ENCODE peak calls at places on chromosomes 11 and 22, in seven cellular contexts. S is mucosa of descending colon, U is cardiac fibroblast, P is upper lobe of right lung, I is A549, E is GM12878, N is GM10248. O is an unnamed sample.

GRCh38 chr22:44195189-44195871 is 14.6 kb downstream of the PARVG start:
- DNase-seq in S (no peak), U (no peak), P (no peak), I (no peak), E (no peak), N (no peak), O (peak)

GRCh38 chr11:15816270-15816871 is 540.0 kb downstream of the SOX6 start:
- DNase-seq in S (no peak), U (peak), P (no peak), I (no peak), E (no peak), N (no peak), O (no peak)

GRCh38 chr22:42294034-42294985 is 23.9 kb upstream of the TCF20 start:
- DNase-seq in S (no peak), U (peak), P (peak), I (peak), E (no peak), N (no peak), O (no peak)

GRCh38 chr22:22226448-22227187 is 18.0 kb upstream of the VPREB1 start:
- DNase-seq in S (no peak), U (no peak), P (no peak), I (no peak), E (no peak), N (no peak), O (no peak)

GRCh38 chr11:66317766-66318575 is 1.1 kb upstream of the CD248 start:
- DNase-seq in S (peak), U (peak), P (peak), I (no peak), E (no peak), N (no peak), O (peak)

GRCh38 chr11:17230867-17231851 is 23.4 kb upstream of the PIK3C2A start:
- DNase-seq in S (no peak), U (no peak), P (no peak), I (no peak), E (peak), N (no peak), O (no peak)

GRCh38 chr22:35467788-35468187 is 67.8 kb downstream of the MCM5 start:
- DNase-seq in S (peak), U (peak), P (peak), I (peak), E (no peak), N (no peak), O (peak)

GRCh38 chr11:64225608-64226506 is at the start of the genes NUDT22 and TRPT1:
- DNase-seq in S (peak), U (peak), P (peak), I (peak), E (no peak), N (peak), O (peak)

GRCh38 chr11:63923319-63923718 is 6.4 kb upstream of the RCOR2 start:
- DNase-seq in S (no peak), U (no peak), P (no peak), I (no peak), E (no peak), N (no peak), O (no peak)

GRCh38 chr22:32106930-32107329 is 52.2 kb downstream of the C22orf42 start:
- DNase-seq in S (no peak), U (peak), P (no peak), I (no peak), E (no peak), N (no peak), O (no peak)

GRCh38 chr11:43908191-43908590 is 27.6 kb downstream of the ALKBH3 start:
- DNase-seq in S (no peak), U (no peak), P (no peak), I (no peak), E (no peak), N (no peak), O (no peak)

GRCh38 chr11:125069796-125070195 is 6.7 kb downstream of the SLC37A2 start:
- DNase-seq in S (no peak), U (peak), P (peak), I (no peak), E (no peak), N (peak), O (peak)

GRCh38 chr11:8267280-8267679 is 3.6 kb upstream of the LMO1 start:
- DNase-seq in S (no peak), U (no peak), P (peak), I (no peak), E (no peak), N (no peak), O (peak)

GRCh38 chr11:8263769-8264410 is at the start of gene LMO1:
- DNase-seq in S (peak), U (peak), P (peak), I (peak), E (no peak), N (peak), O (peak)

GRCh38 chr11:8266246-8267241 is 2.9 kb upstream of the LMO1 start:
- DNase-seq in S (no peak), U (no peak), P (peak), I (no peak), E (no peak), N (no peak), O (peak)

GRCh38 chr11:8267831-8268529 is 4.3 kb upstream of the LMO1 start:
- DNase-seq in S (no peak), U (no peak), P (peak), I (no peak), E (no peak), N (no peak), O (peak)

GRCh38 chr11:8265681-8266241 is 2.1 kb upstream of the LMO1 start:
- DNase-seq in S (no peak), U (no peak), P (peak), I (no peak), E (no peak), N (no peak), O (peak)
- TF ChIP-seq CTCF in S (no peak), U (peak), P (no peak), I (no peak), E (peak), N (no peak), O (no peak)

DNA sequence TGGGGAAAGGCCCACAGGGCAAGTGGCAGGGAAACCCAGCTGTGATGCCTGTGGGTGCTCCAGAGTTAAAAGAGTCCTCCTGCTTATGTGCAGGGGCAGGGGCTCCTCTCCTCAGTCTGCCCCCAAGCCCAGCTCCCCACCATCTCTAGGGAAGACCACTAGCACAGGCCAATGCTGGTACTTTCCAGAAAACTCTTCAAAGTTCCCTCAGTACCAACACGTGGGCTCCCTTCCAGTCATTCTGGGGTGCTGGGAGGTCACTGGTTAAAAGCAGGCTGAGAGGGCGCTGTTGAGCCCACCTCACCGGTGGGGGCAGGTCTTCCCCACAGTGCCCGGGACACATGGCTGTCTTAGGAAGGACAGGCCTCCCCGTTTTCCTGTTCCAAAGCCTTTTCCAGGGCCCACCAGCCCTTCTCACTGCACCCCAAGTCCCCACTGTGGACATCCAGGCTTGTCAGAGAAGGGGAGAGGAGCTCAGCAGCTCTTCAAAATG is 154.6 kb downstream of the TRIM29 start:
- DNase-seq in S (no peak), U (no peak), P (no peak), I (no peak), E (no peak), N (no peak), O (no peak)
- TF ChIP-seq CTCF in S (no peak), U (no peak), P (no peak), I (no peak), E (no peak), N (no peak), O (no peak)

GRCh38 chr22:37569009-37569920 is 9.0 kb downstream of the CDC42EP1 start:
- DNase-seq in S (peak), U (no peak), P (peak), I (no peak), E (no peak), N (no peak), O (no peak)
- TF ChIP-seq CTCF in S (no peak), U (no peak), P (no peak), I (no peak), E (no peak), N (no peak), O (no peak)

GRCh38 chr11:29844701-29845379 is 172.0 kb downstream of the KCNA4 start:
- DNase-seq in S (no peak), U (no peak), P (no peak), I (no peak), E (no peak), N (no peak), O (no peak)
- TF ChIP-seq CTCF in S (no peak), U (no peak), P (no peak), I (no peak), E (no peak), N (no peak), O (no peak)

DNA sequence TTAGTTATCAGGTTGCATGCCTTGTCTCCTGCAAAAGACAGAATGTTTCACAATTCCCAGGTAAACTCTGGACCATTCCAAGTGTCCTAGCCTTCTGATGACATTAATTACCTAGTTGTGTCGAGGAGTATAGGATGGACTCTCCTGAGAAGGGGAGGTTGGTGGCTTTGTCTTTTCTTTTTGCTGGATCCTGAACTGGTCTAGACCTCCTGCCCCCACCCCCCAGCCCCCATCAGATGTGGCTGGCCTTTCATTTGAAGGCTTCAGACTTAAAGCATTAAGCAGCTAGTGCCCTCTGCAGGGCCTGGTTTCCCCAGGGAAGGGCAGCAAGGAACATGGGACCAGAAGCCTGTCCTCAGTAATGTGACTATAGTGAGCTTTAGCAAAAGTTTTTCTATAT is 9.7 kb downstream of the MCAM start:
- DNase-seq in S (no peak), U (no peak), P (no peak), I (no peak), E (no peak), N (no peak), O (no peak)
- TF ChIP-seq CTCF in S (no peak), U (no peak), P (no peak), I (no peak), E (no peak), N (peak), O (no peak)

DNA sequence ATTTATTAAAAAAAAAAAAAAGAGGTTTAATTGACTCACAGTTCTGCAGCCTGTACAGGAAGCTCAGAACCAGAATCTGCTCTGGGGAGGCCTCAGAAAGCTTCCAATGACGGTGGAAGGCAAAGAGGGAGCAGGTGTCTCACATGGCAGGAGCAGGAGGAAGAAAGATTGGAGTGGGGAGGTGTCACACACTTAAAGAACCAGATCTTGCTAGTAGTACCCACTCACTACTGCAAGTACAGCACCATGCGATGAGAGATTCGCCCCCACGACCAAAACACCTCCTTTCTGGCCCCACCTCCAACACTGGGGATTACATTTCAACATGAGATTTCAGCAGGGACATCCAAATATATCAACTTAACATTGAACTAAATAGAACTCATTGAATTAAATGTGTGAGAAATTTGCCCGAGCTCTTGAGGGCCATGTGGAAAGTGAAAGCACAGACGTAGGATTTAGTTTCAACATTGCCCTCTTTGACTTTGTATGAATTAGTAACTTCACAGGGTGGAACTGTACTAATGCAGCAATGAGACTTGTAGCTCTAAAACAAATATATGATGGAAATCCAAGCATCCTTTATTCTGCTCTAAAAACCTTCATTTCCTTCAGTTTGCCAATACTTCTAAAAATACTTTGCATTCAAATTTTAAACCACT is 628.2 kb downstream of the FAM181B start:
- DNase-seq in S (no peak), U (no peak), P (no peak), I (no peak), E (no peak), N (no peak), O (no peak)
- TF ChIP-seq CTCF in S (no peak), U (no peak), P (no peak), I (no peak), E (no peak), N (no peak), O (no peak)

O was measured in spleen.